ENCODE peak calls at places on chromosomes 12 and 14, in ten cellular contexts. N, P, K, S, Z, Y, T, I, Q and B are unnamed samples.

GRCh38 chr12:68352067-68352466 is 19.9 kb upstream of the MDM1 start:
- DNase-seq in N (no peak), P (peak; percentile 56), K (no peak), S (no peak), Z (peak; percentile 35), Y (no peak), T (no peak), I (no peak), Q (no peak), B (no peak)

GRCh38 chr14:99715266-99716000 is 31.3 kb downstream of the CYP46A1 start:
- DNase-seq in N (no peak), P (no peak), K (peak; percentile 36), S (peak; percentile 60), Z (no peak), Y (no peak), T (peak; percentile 65), I (no peak), Q (no peak), B (no peak)

GRCh38 chr14:32449640-32450039 is 120.5 kb downstream of the AKAP6 start:
- DNase-seq in N (no peak), P (no peak), K (no peak), S (no peak), Z (no peak), Y (no peak), T (no peak), I (no peak), Q (no peak), B (no peak)

GRCh38 chr12:121050725-121051124 is 11.7 kb upstream of the OASL start:
- DNase-seq in N (peak; percentile 26), P (no peak), K (no peak), S (no peak), Z (peak; percentile 31), Y (no peak), T (no peak), I (no peak), Q (no peak), B (no peak)

GRCh38 chr14:99654235-99655000 is 9.5 kb downstream of the HHIPL1 start:
- DNase-seq in N (no peak), P (peak; percentile 85), K (no peak), S (no peak), Z (peak; percentile 55), Y (peak; percentile 61), T (no peak), I (peak; percentile 85), Q (peak; percentile 79), B (no peak)

GRCh38 chr14:21917699-21918436 is 244.2 kb upstream of the OR4E1 start:
- DNase-seq in N (peak; percentile 48), P (no peak), K (no peak), S (no peak), Z (peak; percentile 92), Y (no peak), T (no peak), I (peak; percentile 64), Q (peak; percentile 17), B (no peak)

GRCh38 chr14:61551419-61551818 is 143.9 kb upstream of the HIF1A start:
- DNase-seq in N (no peak), P (no peak), K (no peak), S (no peak), Z (no peak), Y (no peak), T (no peak), I (no peak), Q (no peak), B (no peak)

GRCh38 chr14:101124860-101125259 is 221.3 kb upstream of the RTL1 start:
- DNase-seq in N (no peak), P (no peak), K (no peak), S (no peak), Z (no peak), Y (no peak), T (no peak), I (no peak), Q (no peak), B (no peak)

GRCh38 chr14:62308927-62309326 is 546.7 kb downstream of the SNAPC1 start:
- DNase-seq in N (no peak), P (no peak), K (no peak), S (no peak), Z (no peak), Y (no peak), T (no peak), I (no peak), Q (no peak), B (no peak)

GRCh38 chr14:37842106-37842505 is 246.7 kb downstream of the TTC6 start:
- DNase-seq in N (no peak), P (no peak), K (no peak), S (no peak), Z (no peak), Y (no peak), T (no peak), I (no peak), Q (no peak), B (no peak)

GRCh38 chr12:96233941-96234461 is 39.8 kb downstream of the ELK3 start:
- DNase-seq in N (no peak), P (peak; percentile 74), K (peak; percentile 66), S (peak; percentile 92), Z (no peak), Y (peak; percentile 93), T (peak; percentile 75), I (peak; percentile 72), Q (peak; percentile 47), B (peak; percentile 87)

GRCh38 chr12:31832740-31833540 is 104.1 kb upstream of the AMN1 start:
- DNase-seq in N (peak; percentile 95), P (peak; percentile 18), K (no peak), S (no peak), Z (no peak), Y (no peak), T (no peak), I (no peak), Q (no peak), B (no peak)

GRCh38 chr14:67522270-67522669 is 10.8 kb upstream of the PLEKHH1 start:
- DNase-seq in N (no peak), P (no peak), K (no peak), S (no peak), Z (no peak), Y (no peak), T (no peak), I (peak; percentile 82), Q (no peak), B (no peak)

GRCh38 chr12:80692114-80692513 is 15.3 kb upstream of the MYF6 start:
- DNase-seq in N (no peak), P (no peak), K (no peak), S (no peak), Z (no peak), Y (no peak), T (no peak), I (no peak), Q (no peak), B (no peak)

GRCh38 chr14:41549821-41550597 is 56.7 kb upstream of the LRFN5 start:
- DNase-seq in N (no peak), P (no peak), K (no peak), S (no peak), Z (no peak), Y (no peak), T (no peak), I (no peak), Q (no peak), B (no peak)

GRCh38 chr12:11621797-11622423 is 27.6 kb upstream of the ETV6 start:
- DNase-seq in N (peak; percentile 48), P (no peak), K (no peak), S (no peak), Z (peak; percentile 23), Y (no peak), T (no peak), I (peak; percentile 39), Q (peak; percentile 8), B (no peak)

GRCh38 chr12:100238801-100239200 is 28.1 kb downstream of the DEPDC4 start:
- DNase-seq in N (no peak), P (no peak), K (no peak), S (no peak), Z (no peak), Y (no peak), T (no peak), I (no peak), Q (no peak), B (no peak)

GRCh38 chr14:74049886-74050495 is 30.8 kb downstream of the BBOF1 start:
- DNase-seq in N (peak; percentile 11), P (no peak), K (no peak), S (no peak), Z (no peak), Y (no peak), T (no peak), I (no peak), Q (no peak), B (no peak)

GRCh38 chr14:74042296-74042695 is 23.1 kb downstream of the BBOF1 start:
- DNase-seq in N (no peak), P (no peak), K (no peak), S (no peak), Z (no peak), Y (no peak), T (no peak), I (no peak), Q (no peak), B (no peak)

GRCh38 chr14:74048291-74048690 is 29.1 kb downstream of the BBOF1 start:
- DNase-seq in N (peak; percentile 16), P (no peak), K (no peak), S (no peak), Z (peak; percentile 49), Y (no peak), T (no peak), I (no peak), Q (no peak), B (no peak)
- TF ChIP-seq CTCF in N (peak; percentile 8), P (no peak), K (no peak), S (no peak), Z (no peak), Y (no peak), T (no peak), I (no peak), Q (no peak), B (no peak)

DNA sequence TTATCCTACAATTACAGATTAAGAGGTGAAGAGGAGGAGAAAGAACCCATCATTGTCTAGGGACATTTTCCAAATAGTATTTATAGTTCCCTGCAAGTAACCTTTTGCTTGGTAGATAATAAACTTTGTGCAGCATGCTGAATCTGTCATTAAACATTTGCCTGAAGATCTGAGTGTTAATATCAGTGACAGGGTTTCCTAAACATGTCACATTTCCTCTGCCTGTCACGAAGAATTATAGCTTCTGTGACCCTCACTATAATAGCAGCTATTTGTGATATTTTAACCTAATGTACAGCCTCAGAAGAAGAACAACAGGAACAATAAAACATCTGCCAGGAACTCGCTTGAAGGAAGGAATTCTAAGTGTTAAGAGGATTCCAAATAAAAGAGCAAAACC is 350.3 kb downstream of the GXYLT1 start:
- DNase-seq in N (no peak), P (no peak), K (no peak), S (no peak), Z (no peak), Y (no peak), T (no peak), I (no peak), Q (no peak), B (no peak)
- H3K4me3 ChIP-seq in N (no peak overlapping the region), P (no peak overlapping the region), K (no peak overlapping the region), S (no peak overlapping the region), Z (no peak overlapping the region), Y (no peak overlapping the region), T (no peak overlapping the region), I (no peak overlapping the region), Q (no peak overlapping the region), B (no peak overlapping the region)

GRCh38 chr12:6613776-6614512 is 6.8 kb upstream of the CHD4 start:
- DNase-seq in N (peak; percentile 98), P (peak; percentile 98), K (peak; percentile 90), S (peak; percentile 92), Z (peak; percentile 90), Y (peak; percentile 97), T (peak; percentile 92), I (peak; percentile 96), Q (peak; percentile 97), B (peak; percentile 93)
- TF ChIP-seq POLR2A in N (peak; percentile 28), P (peak; percentile 58), K (peak; percentile 14), S (no peak), Z (no peak), Y (no peak), T (no peak), I (no peak), Q (no peak), B (no peak)

GRCh38 chr12:112087055-112087850 is 21.3 kb downstream of the NAA25 start:
- DNase-seq in N (no peak), P (no peak), K (no peak), S (no peak), Z (no peak), Y (no peak), T (no peak), I (no peak), Q (no peak), B (no peak)
- TF ChIP-seq CTCF in N (no peak), P (no peak), K (no peak), S (no peak), Z (no peak), Y (no peak), T (no peak), I (peak; percentile 5), Q (no peak), B (no peak)